ENCODE peak calls at places on chromosomes 12 and 14, in five cellular contexts. One of them, this sample, is unnamed. For H3K9me3 and H3K36me3, the result is how much of the 10 kb centered on the place peaks cover.

GRCh38 chr14:31543969-31544799 is 17.0 kb upstream of the NUBPL start:
- DNase-seq in transverse colon: no peak
- DNase-seq in uterus: no peak
- DNase-seq in heart right ventricle: no peak
- DNase-seq in effector memory CD4-positive, alpha-beta T cell: no peak
- DNase-seq in this sample: no peak

GRCh38 chr12:70456953-70457352 is 90.9 kb downstream of the KCNMB4 start:
- DNase-seq in transverse colon: no peak
- DNase-seq in uterus: no peak
- DNase-seq in heart right ventricle: no peak
- DNase-seq in effector memory CD4-positive, alpha-beta T cell: no peak
- DNase-seq in this sample: no peak

GRCh38 chr12:72865921-72866320 is 593.8 kb downstream of the TRHDE start:
- DNase-seq in transverse colon: no peak
- DNase-seq in uterus: no peak
- DNase-seq in heart right ventricle: no peak
- DNase-seq in effector memory CD4-positive, alpha-beta T cell: no peak
- DNase-seq in this sample: no peak

GRCh38 chr14:55386037-55386798 is 25.4 kb downstream of the ATG14 start:
- DNase-seq in transverse colon: peak
- DNase-seq in uterus: no peak
- DNase-seq in heart right ventricle: no peak
- DNase-seq in effector memory CD4-positive, alpha-beta T cell: no peak
- DNase-seq in this sample: no peak

GRCh38 chr12:30440826-30441602 is 254.7 kb downstream of the IPO8 start:
- DNase-seq in transverse colon: no peak
- DNase-seq in uterus: no peak
- DNase-seq in heart right ventricle: no peak
- DNase-seq in effector memory CD4-positive, alpha-beta T cell: no peak
- DNase-seq in this sample: no peak

GRCh38 chr12:7060353-7060954 is at the start of gene C1S:
- DNase-seq in transverse colon: peak
- DNase-seq in uterus: peak
- DNase-seq in heart right ventricle: peak
- DNase-seq in effector memory CD4-positive, alpha-beta T cell: no peak
- DNase-seq in this sample: peak

GRCh38 chr14:74133833-74134481 is 49.2 kb downstream of the LIN52 start:
- DNase-seq in transverse colon: no peak
- DNase-seq in uterus: no peak
- DNase-seq in heart right ventricle: no peak
- DNase-seq in effector memory CD4-positive, alpha-beta T cell: no peak
- DNase-seq in this sample: no peak

GRCh38 chr12:102376251-102376747 is 104.1 kb downstream of the IGF1 start:
- DNase-seq in transverse colon: no peak
- DNase-seq in uterus: peak
- DNase-seq in heart right ventricle: no peak
- DNase-seq in effector memory CD4-positive, alpha-beta T cell: no peak
- DNase-seq in this sample: no peak

GRCh38 chr12:120584343-120585149 is 3.3 kb upstream of the POP5 start:
- DNase-seq in transverse colon: peak
- DNase-seq in uterus: peak
- DNase-seq in heart right ventricle: peak
- DNase-seq in effector memory CD4-positive, alpha-beta T cell: peak
- DNase-seq in this sample: peak

GRCh38 chr12:98320026-98320425 is 195.4 kb upstream of the TMPO start:
- DNase-seq in transverse colon: no peak
- DNase-seq in uterus: no peak
- DNase-seq in heart right ventricle: no peak
- DNase-seq in effector memory CD4-positive, alpha-beta T cell: no peak
- DNase-seq in this sample: no peak

GRCh38 chr12:55727643-55728184 is 1.1 kb downstream of the CD63 start:
- DNase-seq in transverse colon: peak
- DNase-seq in uterus: peak
- DNase-seq in heart right ventricle: peak
- DNase-seq in effector memory CD4-positive, alpha-beta T cell: no peak
- DNase-seq in this sample: peak

GRCh38 chr12:38149395-38150073 is 167.0 kb upstream of the ALG10B start:
- DNase-seq in transverse colon: no peak
- DNase-seq in uterus: no peak
- DNase-seq in heart right ventricle: no peak
- DNase-seq in effector memory CD4-positive, alpha-beta T cell: no peak
- DNase-seq in this sample: no peak
- H3K9me3 ChIP-seq in transverse colon: under half
- H3K9me3 ChIP-seq in uterus: under half
- H3K9me3 ChIP-seq in heart right ventricle: under half
- H3K9me3 ChIP-seq in effector memory CD4-positive, alpha-beta T cell: under half
- H3K9me3 ChIP-seq in this sample: under half

DNA sequence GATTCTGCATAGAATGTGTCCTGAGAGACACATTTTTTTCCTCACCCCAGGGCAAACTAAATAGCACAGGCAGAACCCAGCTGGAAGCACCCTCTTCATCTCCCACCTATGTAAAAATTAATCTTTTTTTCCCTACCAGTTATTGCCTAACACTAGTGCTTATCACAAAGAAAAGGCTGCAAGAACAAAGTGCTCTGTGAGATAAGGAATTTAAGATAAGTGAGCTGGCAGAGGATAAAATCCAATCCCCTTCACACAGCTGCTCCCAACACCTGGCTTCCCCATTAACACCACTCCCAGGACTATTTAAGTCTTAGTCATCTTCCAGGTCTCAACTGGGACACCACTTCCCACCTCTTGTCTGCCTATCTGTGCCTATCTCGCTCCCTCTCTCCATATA is 75.2 kb downstream of the TTC9 start:
- DNase-seq in transverse colon: no peak
- DNase-seq in uterus: no peak
- DNase-seq in heart right ventricle: no peak
- DNase-seq in effector memory CD4-positive, alpha-beta T cell: no peak
- DNase-seq in this sample: no peak
- H3K36me3 ChIP-seq in transverse colon: under half
- H3K36me3 ChIP-seq in uterus: under half
- H3K36me3 ChIP-seq in heart right ventricle: under half
- H3K36me3 ChIP-seq in effector memory CD4-positive, alpha-beta T cell: under half
- H3K36me3 ChIP-seq in this sample: under half

GRCh38 chr12:1533205-1533601 is 61.2 kb downstream of the FBXL14 start:
- DNase-seq in transverse colon: no peak
- DNase-seq in uterus: no peak
- DNase-seq in heart right ventricle: no peak
- DNase-seq in effector memory CD4-positive, alpha-beta T cell: no peak
- DNase-seq in this sample: no peak
- H3K4me3 ChIP-seq in transverse colon: no peak
- H3K4me3 ChIP-seq in uterus: no peak
- H3K4me3 ChIP-seq in heart right ventricle: no peak
- H3K4me3 ChIP-seq in effector memory CD4-positive, alpha-beta T cell: peak
- H3K4me3 ChIP-seq in this sample: no peak

GRCh38 chr14:81331229-81332026 is 68.7 kb downstream of the STON2 start:
- DNase-seq in transverse colon: no peak
- DNase-seq in uterus: no peak
- DNase-seq in heart right ventricle: no peak
- DNase-seq in effector memory CD4-positive, alpha-beta T cell: no peak
- DNase-seq in this sample: no peak
- H3K9me3 ChIP-seq in transverse colon: under half
- H3K9me3 ChIP-seq in uterus: under half
- H3K9me3 ChIP-seq in heart right ventricle: under half
- H3K9me3 ChIP-seq in effector memory CD4-positive, alpha-beta T cell: under half
- H3K9me3 ChIP-seq in this sample: under half

DNA sequence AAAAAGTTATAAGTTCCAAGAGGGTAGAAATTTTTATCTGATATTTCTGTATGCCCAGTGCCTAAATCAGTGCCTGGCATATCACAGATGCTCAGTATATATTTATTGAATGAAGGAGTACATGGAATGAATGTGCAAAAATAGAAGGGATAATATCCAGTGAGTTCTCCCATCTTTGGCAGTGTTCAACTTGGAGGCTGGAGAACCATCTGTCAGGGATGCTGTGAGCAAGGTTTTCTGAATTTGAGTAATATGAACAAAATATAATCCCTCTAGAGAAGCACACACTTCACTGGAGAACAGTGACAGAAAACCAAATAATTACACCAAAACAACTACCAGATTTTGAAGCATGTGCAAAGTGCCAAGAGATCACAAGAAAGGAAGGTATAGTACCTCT is 11.7 kb downstream of the SLC8A3 start:
- DNase-seq in transverse colon: no peak
- DNase-seq in uterus: no peak
- DNase-seq in heart right ventricle: no peak
- DNase-seq in effector memory CD4-positive, alpha-beta T cell: no peak
- DNase-seq in this sample: no peak
- H3K36me3 ChIP-seq in transverse colon: under half
- H3K36me3 ChIP-seq in uterus: under half
- H3K36me3 ChIP-seq in heart right ventricle: under half
- H3K36me3 ChIP-seq in effector memory CD4-positive, alpha-beta T cell: under half
- H3K36me3 ChIP-seq in this sample: under half

GRCh38 chr14:104977681-104978647 is at the start of gene AHNAK2:
- DNase-seq in transverse colon: peak
- DNase-seq in uterus: peak
- DNase-seq in heart right ventricle: peak
- DNase-seq in effector memory CD4-positive, alpha-beta T cell: peak
- DNase-seq in this sample: peak
- H3K4me3 ChIP-seq in transverse colon: peak
- H3K4me3 ChIP-seq in uterus: peak
- H3K4me3 ChIP-seq in heart right ventricle: no peak
- H3K4me3 ChIP-seq in effector memory CD4-positive, alpha-beta T cell: peak
- H3K4me3 ChIP-seq in this sample: peak

DNA sequence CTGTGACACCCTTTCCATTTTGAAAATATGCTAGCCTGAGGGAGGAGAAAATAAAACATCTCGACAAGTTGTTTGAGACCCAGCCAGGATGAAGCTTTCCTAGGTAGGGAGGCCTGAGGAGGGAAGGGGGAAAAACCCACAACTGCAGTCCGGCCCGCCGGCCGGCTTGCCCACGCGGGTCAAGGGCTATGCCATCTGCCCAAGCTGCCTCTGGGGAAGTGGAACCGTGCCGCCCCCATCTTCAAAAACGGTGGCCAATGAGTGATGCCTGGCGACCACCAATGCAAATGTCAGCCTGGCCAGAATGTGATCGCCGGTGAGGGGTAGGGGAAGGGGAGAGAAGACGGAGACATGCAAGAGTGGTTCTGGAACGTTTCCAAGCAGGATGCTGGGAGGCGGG is 263.5 kb upstream of the ALG10B start:
- DNase-seq in transverse colon: no peak
- DNase-seq in uterus: no peak
- DNase-seq in heart right ventricle: no peak
- DNase-seq in effector memory CD4-positive, alpha-beta T cell: no peak
- DNase-seq in this sample: no peak
- H3K9me3 ChIP-seq in transverse colon: under half
- H3K9me3 ChIP-seq in uterus: under half
- H3K9me3 ChIP-seq in heart right ventricle: under half
- H3K9me3 ChIP-seq in effector memory CD4-positive, alpha-beta T cell: under half
- H3K9me3 ChIP-seq in this sample: under half